ENCODE peak calls at places on chromosomes 7 and 10, in six cellular contexts. O is H9, T is IMR-90, P is mesenchymal stem cell, K is neuronal stem cell, J is mesendoderm. N is an unnamed sample.

GRCh38 chr10:125048101-125048864 is 106.4 kb downstream of the ZRANB1 start:
- DNase-seq in O (peak), T (peak), P (peak), K (peak), J (peak), N (peak)

GRCh38 chr7:22665816-22666375 is 61.1 kb upstream of the IL6 start:
- DNase-seq in O (no peak), T (peak), P (no peak), K (no peak), J (no peak), N (no peak)

GRCh38 chr7:25521236-25521635 is 292.9 kb upstream of the NPVF start:
- DNase-seq in O (peak), T (no peak), P (no peak), K (no peak), J (peak), N (no peak)

GRCh38 chr10:132881186-132881920 is 61.0 kb downstream of the CFAP46 start:
- DNase-seq in O (no peak), T (no peak), P (no peak), K (no peak), J (no peak), N (no peak)

GRCh38 chr10:944034-944831 is 12.7 kb upstream of the LARP4B start:
- DNase-seq in O (no peak), T (peak), P (peak), K (no peak), J (no peak), N (no peak)

GRCh38 chr10:102112210-102112817 is 7.9 kb downstream of the LDB1 start:
- DNase-seq in O (no peak), T (no peak), P (no peak), K (no peak), J (peak), N (no peak)

GRCh38 chr7:50640256-50640655 is 75.1 kb upstream of the DDC start:
- DNase-seq in O (no peak), T (no peak), P (no peak), K (no peak), J (no peak), N (no peak)

GRCh38 chr10:86001521-86001920 is 365.1 kb downstream of the GRID1 start:
- DNase-seq in O (no peak), T (no peak), P (no peak), K (no peak), J (no peak), N (no peak)

GRCh38 chr10:8071006-8071405 is 16.5 kb downstream of the GATA3 start:
- DNase-seq in O (no peak), T (peak), P (peak), K (no peak), J (no peak), N (no peak)

GRCh38 chr7:132485136-132485535 is 91.1 kb downstream of the PLXNA4 start:
- DNase-seq in O (no peak), T (no peak), P (no peak), K (no peak), J (no peak), N (no peak)

GRCh38 chr7:21580073-21580521 is 37.3 kb downstream of the DNAH11 start:
- DNase-seq in O (no peak), T (peak), P (peak), K (no peak), J (no peak), N (no peak)

GRCh38 chr7:143229054-143229790 is 7.4 kb downstream of the TAS2R40 start:
- DNase-seq in O (peak), T (no peak), P (no peak), K (no peak), J (peak), N (no peak)

GRCh38 chr10:6400331-6400730 is 179.7 kb downstream of the PRKCQ start:
- DNase-seq in O (no peak), T (no peak), P (peak), K (no peak), J (peak), N (no peak)

GRCh38 chr7:114715907-114716306 is 206.0 kb upstream of the MDFIC start:
- DNase-seq in O (no peak), T (peak), P (peak), K (no peak), J (no peak), N (no peak)

GRCh38 chr7:150432915-150433892 is 17.2 kb upstream of the GIMAP8 start:
- DNase-seq in O (no peak), T (no peak), P (no peak), K (no peak), J (no peak), N (no peak)

GRCh38 chr10:75592888-75593643 is 161.6 kb downstream of the LRMDA start:
- DNase-seq in O (no peak), T (no peak), P (no peak), K (no peak), J (no peak), N (no peak)

GRCh38 chr7:8581842-8582241 is 148.4 kb downstream of the NXPH1 start:
- DNase-seq in O (no peak), T (no peak), P (no peak), K (no peak), J (no peak), N (no peak)

GRCh38 chr10:115981056-115981455 is 291.9 kb downstream of the GFRA1 start:
- DNase-seq in O (no peak), T (no peak), P (peak), K (no peak), J (no peak), N (no peak)

GRCh38 chr7:96989241-96989858 is 16.0 kb upstream of the DLX6 start:
- DNase-seq in O (peak), T (no peak), P (no peak), K (peak), J (peak), N (peak)

GRCh38 chr10:90977162-90977854 is 56.4 kb upstream of the ANKRD1 start:
- DNase-seq in O (no peak), T (no peak), P (no peak), K (no peak), J (no peak), N (no peak)
- H2BK15ac ChIP-seq in O (no peak), T (no peak), P (no peak), K (no peak), J (no peak), N (no peak)

DNA sequence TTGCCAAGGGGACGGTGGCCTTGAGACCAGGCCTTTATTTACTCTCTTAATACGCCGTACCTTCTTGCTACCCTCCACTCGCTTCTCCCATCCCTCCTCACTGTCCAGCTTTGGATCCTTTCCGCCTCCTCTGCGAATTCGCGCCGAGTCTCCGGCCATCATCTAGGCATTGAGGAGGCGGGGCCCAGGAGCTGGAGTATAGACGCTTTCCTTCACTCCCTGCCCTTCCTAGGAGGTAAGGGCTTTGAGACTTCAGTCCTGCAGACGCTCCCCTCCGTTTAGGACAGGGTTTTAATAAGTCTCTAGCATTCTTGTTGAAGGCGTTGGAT is 538 bp downstream of the TFAM start:
- DNase-seq in O (peak), T (peak), P (peak), K (peak), J (peak), N (peak)
- H2BK15ac ChIP-seq in O (no peak), T (peak), P (no peak), K (no peak), J (no peak), N (no peak)

GRCh38 chr7:2651336-2651735 is 19.6 kb downstream of the TTYH3 start:
- DNase-seq in O (no peak), T (no peak), P (no peak), K (no peak), J (no peak), N (no peak)
- H2BK15ac ChIP-seq in O (no peak), T (no peak), P (no peak), K (no peak), J (no peak), N (no peak)

GRCh38 chr10:64113375-64113774 is 592.2 kb downstream of the REEP3 start:
- DNase-seq in O (no peak), T (no peak), P (no peak), K (no peak), J (no peak), N (no peak)
- H2BK15ac ChIP-seq in O (no peak), T (no peak), P (no peak), K (no peak), J (peak), N (no peak)

GRCh38 chr7:84207620-84208019 is 13.0 kb upstream of the SEMA3A start:
- DNase-seq in O (no peak), T (no peak), P (no peak), K (no peak), J (peak), N (no peak)
- H2BK15ac ChIP-seq in O (no peak), T (no peak), P (no peak), K (no peak), J (no peak), N (no peak)

DNA sequence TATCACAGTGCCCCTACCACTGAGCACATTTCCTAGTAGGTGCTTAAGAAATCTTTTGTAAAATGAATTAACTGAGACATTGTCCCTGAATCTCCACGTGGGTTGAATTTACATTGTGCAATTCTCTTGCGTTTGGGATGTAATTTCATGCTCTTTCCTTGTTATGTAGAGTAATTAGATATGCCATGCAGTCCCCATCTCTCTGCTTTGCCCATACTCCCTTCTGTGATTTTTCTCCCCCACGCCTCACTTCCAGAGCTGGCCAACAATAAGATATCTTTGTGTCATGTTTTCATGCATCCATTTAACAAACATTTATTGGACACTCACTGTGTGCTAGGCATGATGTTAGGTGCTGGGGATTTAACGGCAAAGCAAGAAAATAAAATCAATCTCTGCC is 90.9 kb downstream of the TRIL start:
- DNase-seq in O (no peak), T (no peak), P (no peak), K (no peak), J (no peak), N (no peak)
- H2BK15ac ChIP-seq in O (no peak), T (no peak), P (no peak), K (no peak), J (no peak), N (no peak)

GRCh38 chr7:135260470-135260869 is 26.8 kb downstream of the STRA8 start:
- DNase-seq in O (no peak), T (no peak), P (no peak), K (no peak), J (no peak), N (no peak)

GRCh38 chr7:135260930-135261721 is 27.5 kb downstream of the STRA8 start:
- DNase-seq in O (peak), T (peak), P (no peak), K (no peak), J (peak), N (no peak)

GRCh38 chr7:135259702-135260101 is 26.1 kb downstream of the STRA8 start:
- DNase-seq in O (no peak), T (no peak), P (no peak), K (no peak), J (peak), N (no peak)

GRCh38 chr7:135258585-135258984 is 24.9 kb downstream of the STRA8 start:
- DNase-seq in O (peak), T (no peak), P (no peak), K (no peak), J (no peak), N (no peak)

DNA sequence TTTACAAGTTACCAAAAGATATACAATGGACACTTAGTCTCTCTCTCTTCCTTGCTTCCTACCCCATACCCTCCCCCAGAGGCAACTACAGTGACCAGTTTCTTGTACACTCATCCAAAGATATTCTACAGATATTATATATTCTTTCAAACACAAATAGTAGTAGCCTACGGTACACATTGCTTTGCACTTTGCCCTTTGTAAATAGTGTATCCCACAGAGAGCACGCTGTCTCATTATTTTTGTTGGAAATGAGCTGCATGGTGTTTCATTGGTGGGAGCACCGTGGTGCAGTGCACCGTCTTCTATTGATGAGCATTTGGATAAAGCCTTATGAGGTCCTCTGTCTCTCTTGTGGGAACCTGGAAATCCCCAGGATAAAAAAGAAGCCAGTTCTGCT is 24.2 kb downstream of the STRA8 start:
- DNase-seq in O (peak), T (no peak), P (no peak), K (no peak), J (no peak), N (no peak)
- H2BK15ac ChIP-seq in O (no peak), T (no peak), P (no peak), K (no peak), J (no peak), N (no peak)

GRCh38 chr7:31864646-31865045 is 177.6 kb downstream of the PPP1R17 start:
- DNase-seq in O (no peak), T (no peak), P (no peak), K (no peak), J (no peak), N (no peak)
- H2BK15ac ChIP-seq in O (no peak), T (no peak), P (no peak), K (no peak), J (no peak), N (no peak)

GRCh38 chr10:130236711-130237110 is 100.5 kb downstream of the GLRX3 start:
- DNase-seq in O (no peak), T (no peak), P (no peak), K (no peak), J (no peak), N (no peak)
- H2BK15ac ChIP-seq in O (no peak), T (no peak), P (no peak), K (no peak), J (no peak), N (no peak)